ENCODE peak calls at places on chromosomes 1 and 21, in seven cellular contexts. D, A, S, M, B, V and X are unnamed samples.

GRCh38 chr1:57632401-57632800 is 208.5 kb upstream of the DAB1 start:
- DNase-seq in M (no peak), S (no peak), V (no peak), B (no peak), A (no peak), D (no peak), X (no peak)

GRCh38 chr1:47940321-47940720 is 56.9 kb downstream of the TRABD2B start:
- DNase-seq in V (no peak), B (no peak), A (no peak), S (peak), D (no peak), M (no peak), X (no peak)

GRCh38 chr1:247172956-247173355 is 1.1 kb upstream of the ZNF124 start:
- DNase-seq in D (no peak), S (no peak), A (no peak), B (peak), M (no peak), V (no peak), X (no peak)

GRCh38 chr1:13725714-13726175 is 25.8 kb downstream of the PRDM2 start:
- DNase-seq in A (peak), D (peak), V (no peak), S (no peak), B (no peak), M (peak), X (peak)

GRCh38 chr21:39954570-39954969 is 87.3 kb downstream of the PCP4 start:
- DNase-seq in A (no peak), M (no peak), B (no peak), D (no peak), V (no peak), S (no peak), X (no peak)

GRCh38 chr1:6447818-6448748 is 17.9 kb downstream of the TNFRSF25 start:
- DNase-seq in B (no peak), A (no peak), S (peak), D (peak), V (no peak), M (peak), X (no peak)

GRCh38 chr1:1435094-1435903 is at the start of gene VWA1:
- DNase-seq in D (no peak), V (peak), B (no peak), S (peak), M (no peak), A (peak), X (peak)

GRCh38 chr1:76713535-76713934 is 153.7 kb upstream of the ST6GALNAC5 start:
- DNase-seq in D (no peak), V (no peak), A (no peak), S (no peak), B (peak), M (no peak), X (no peak)

GRCh38 chr21:31299291-31300147 is 44.5 kb downstream of the TIAM1 start:
- DNase-seq in B (peak), M (peak), D (no peak), V (no peak), A (no peak), S (no peak), X (no peak)

GRCh38 chr1:63362578-63362977 is 4.8 kb upstream of the ALG6 start:
- DNase-seq in D (no peak), V (no peak), A (no peak), M (no peak), B (no peak), S (no peak), X (no peak)

GRCh38 chr1:55402676-55403464 is 187.7 kb upstream of the USP24 start:
- DNase-seq in S (no peak), D (no peak), B (no peak), M (no peak), A (no peak), V (no peak), X (no peak)

GRCh38 chr1:78911956-78912880 is 94.3 kb downstream of the ADGRL4 start:
- DNase-seq in A (no peak), B (no peak), V (no peak), D (no peak), M (no peak), S (no peak), X (no peak)

GRCh38 chr1:94191216-94191615 is 46.2 kb downstream of the ARHGAP29 start:
- DNase-seq in B (no peak), A (no peak), M (no peak), D (no peak), V (no peak), S (no peak), X (no peak)

GRCh38 chr1:172414331-172414730 is 6.2 kb upstream of the C1orf105 start:
- DNase-seq in M (no peak), V (no peak), A (no peak), D (no peak), B (no peak), S (no peak), X (no peak)

GRCh38 chr21:35252831-35253230 is 203.7 kb upstream of the RUNX1 start:
- DNase-seq in V (no peak), D (no peak), A (no peak), B (no peak), S (no peak), M (no peak), X (no peak)

GRCh38 chr1:211625040-211625439 is 46.1 kb upstream of the SLC30A1 start:
- DNase-seq in A (peak), D (no peak), M (peak), V (no peak), B (no peak), S (no peak), X (peak)

GRCh38 chr1:180946537-180947507 is 34.1 kb downstream of the KIAA1614 start:
- DNase-seq in S (no peak), D (no peak), A (peak), V (no peak), M (no peak), B (no peak), X (no peak)

GRCh38 chr1:192913683-192914082 is 104.8 kb downstream of the RGS2 start:
- DNase-seq in A (no peak), D (no peak), M (no peak), S (no peak), V (no peak), B (no peak), X (no peak)

GRCh38 chr1:192914696-192915095 is 105.9 kb downstream of the RGS2 start:
- DNase-seq in S (no peak), V (no peak), B (no peak), A (no peak), M (no peak), D (no peak), X (no peak)

GRCh38 chr1:192918259-192918658 is 109.4 kb downstream of the RGS2 start:
- DNase-seq in M (no peak), V (no peak), D (no peak), S (no peak), B (no peak), A (no peak), X (no peak)

DNA sequence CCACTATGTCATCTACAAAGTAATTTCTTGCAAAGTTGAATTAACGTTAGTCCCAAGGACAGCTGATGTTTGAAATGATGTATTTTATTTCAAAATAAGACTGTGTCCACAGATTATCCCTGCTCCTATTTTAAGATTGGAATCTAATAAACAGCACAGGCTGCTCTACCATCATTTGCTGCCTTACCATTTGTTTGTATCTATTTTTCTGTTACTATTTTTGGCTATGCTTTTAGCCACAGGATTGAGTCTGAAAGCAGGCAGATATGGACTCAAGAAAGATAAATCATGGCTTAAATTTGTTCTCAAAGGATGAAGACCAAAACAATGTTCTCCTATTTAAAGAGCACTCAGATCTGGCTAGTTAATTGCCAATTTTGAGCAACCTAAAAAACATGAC is 105.3 kb downstream of the RGS2 start:
- DNase-seq in S (no peak), V (no peak), B (no peak), D (no peak), A (no peak), M (no peak), X (no peak)
- TF ChIP-seq JUND in S (no peak), V (no peak), B (no peak), D (no peak), A (no peak), M (no peak), X (no peak)

GRCh38 chr1:224587051-224587450 is 29.1 kb upstream of the CNIH3 start:
- DNase-seq in B (no peak), V (no peak), D (no peak), S (no peak), A (no peak), M (no peak), X (no peak)

GRCh38 chr1:224594360-224594759 is 21.8 kb upstream of the CNIH3 start:
- DNase-seq in V (no peak), D (no peak), M (no peak), A (no peak), S (no peak), B (no peak), X (no peak)

GRCh38 chr1:224591326-224591725 is 24.8 kb upstream of the CNIH3 start:
- DNase-seq in B (no peak), V (no peak), S (no peak), M (no peak), A (no peak), D (no peak), X (no peak)

GRCh38 chr1:224589006-224589405 is 27.1 kb upstream of the CNIH3 start:
- DNase-seq in D (no peak), B (no peak), S (no peak), M (no peak), A (no peak), V (no peak), X (no peak)

GRCh38 chr1:224592636-224593579 is 23.2 kb upstream of the CNIH3 start:
- DNase-seq in M (no peak), V (no peak), B (no peak), S (no peak), D (no peak), A (no peak), X (peak)
- TF ChIP-seq JUND in M (no peak), V (no peak), B (no peak), S (no peak), D (no peak), A (peak), X (no peak)

DNA sequence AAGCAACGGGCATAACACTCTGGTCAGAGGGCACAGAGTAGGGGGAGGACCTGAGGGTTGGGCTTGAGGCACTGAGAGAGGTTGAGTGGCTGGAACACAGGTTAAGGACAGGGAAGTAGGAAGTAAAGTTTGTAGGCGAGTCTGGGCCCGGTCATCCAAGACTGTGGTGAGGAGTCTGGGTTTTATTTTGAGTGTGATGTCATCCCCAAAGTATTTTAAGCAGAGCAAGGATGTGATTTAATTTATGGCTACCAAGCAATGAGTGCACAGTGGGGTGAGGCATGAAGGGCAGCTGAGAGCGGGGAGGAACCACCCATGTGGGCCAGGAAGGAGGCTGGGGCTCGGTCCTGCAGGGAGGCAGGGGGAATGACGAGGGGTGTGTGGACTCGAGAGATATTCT is 11.2 kb upstream of the VWA5B1 start:
- DNase-seq in A (no peak), D (no peak), B (no peak), S (no peak), M (no peak), V (no peak), X (peak)
- TF ChIP-seq JUND in A (no peak), D (no peak), B (no peak), S (no peak), M (no peak), V (no peak), X (no peak)

GRCh38 chr1:10941891-10942541 is 70.4 kb upstream of the TARDBP start:
- DNase-seq in B (no peak), S (peak), V (peak), A (peak), D (no peak), M (no peak), X (no peak)

GRCh38 chr1:10940451-10940804 is 72.0 kb upstream of the TARDBP start:
- DNase-seq in M (no peak), A (no peak), B (no peak), V (no peak), S (no peak), D (no peak), X (no peak)

GRCh38 chr1:10938741-10939417 is 73.6 kb upstream of the TARDBP start:
- DNase-seq in A (no peak), S (no peak), B (no peak), V (no peak), M (no peak), D (no peak), X (no peak)

GRCh38 chr1:10940838-10941237 is 71.6 kb upstream of the TARDBP start:
- DNase-seq in D (no peak), M (no peak), A (no peak), V (no peak), B (no peak), S (no peak), X (no peak)

GRCh38 chr1:10939654-10940450 is 72.6 kb upstream of the TARDBP start:
- DNase-seq in V (no peak), D (no peak), M (peak), S (no peak), A (peak), B (peak), X (no peak)
- TF ChIP-seq JUND in V (no peak), D (no peak), M (no peak), S (no peak), A (no peak), B (no peak), X (no peak)

DNA sequence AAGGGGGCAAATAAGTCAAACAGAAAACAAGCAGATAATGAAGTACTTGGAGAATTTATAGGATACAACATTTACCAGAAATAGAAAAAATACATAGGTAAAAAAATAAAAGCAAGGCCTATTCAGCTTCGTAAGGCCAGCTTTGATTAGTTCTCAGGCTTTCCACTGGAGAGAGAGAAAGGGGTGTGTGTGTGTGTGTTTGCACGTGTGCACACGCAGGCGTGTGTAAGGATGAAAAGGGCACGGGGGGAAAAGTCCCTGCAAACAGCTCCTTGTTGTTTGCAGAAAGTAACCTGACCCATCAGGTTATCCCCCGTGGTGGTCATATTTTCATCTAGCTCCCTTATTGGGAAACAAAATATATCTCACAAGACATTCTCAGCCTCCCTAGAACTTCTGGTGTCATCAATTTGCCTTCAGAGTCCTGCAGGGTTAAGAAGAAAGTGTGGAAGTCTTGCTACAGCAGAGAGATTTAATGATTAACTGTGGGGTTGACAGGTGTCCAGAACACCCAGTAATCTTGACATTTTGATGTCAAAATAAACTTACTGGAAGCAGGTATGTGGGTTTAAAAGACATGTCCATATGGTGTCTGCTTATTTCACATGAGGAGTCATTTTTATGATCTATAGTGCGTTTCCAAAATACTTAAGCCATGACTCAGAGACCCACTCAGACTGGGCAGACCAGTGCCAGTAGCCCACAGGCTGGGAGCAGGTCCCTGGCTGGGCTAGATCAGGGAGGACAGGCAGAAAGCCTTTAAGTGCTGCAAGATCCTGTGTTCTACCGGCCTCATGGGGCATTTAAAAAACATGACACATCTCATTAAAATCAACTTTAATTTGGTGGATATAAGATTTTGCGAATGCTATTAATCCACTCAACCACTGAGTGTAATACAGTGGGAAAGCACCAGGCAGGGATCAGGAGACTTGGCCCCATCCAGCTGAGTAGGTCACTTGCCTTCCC is 487.6 kb upstream of the CAMK1G start:
- DNase-seq in M (no peak), S (no peak), B (no peak), D (no peak), V (no peak), A (no peak), X (no peak)
- TF ChIP-seq JUND in M (no peak), S (no peak), B (no peak), D (no peak), V (no peak), A (peak), X (no peak)